ENCODE peak calls at places on chromosomes 2 and 18, in five cellular contexts. L, Z, R, N and A are unnamed samples.

GRCh38 chr2:224971214-224971613 is 71.1 kb downstream of the DOCK10 start:
- DNase-seq in L (no peak), R (no peak), N (peak), Z (no peak), A (peak)

GRCh38 chr2:35827086-35827485 is 528.5 kb upstream of the CRIM1 start:
- DNase-seq in R (no peak), N (no peak), L (no peak), Z (peak), A (no peak)

GRCh38 chr2:234463626-234464290 is 33.1 kb downstream of the ARL4C start:
- DNase-seq in L (no peak), N (no peak), Z (no peak), R (no peak), A (no peak)

GRCh38 chr2:25430556-25430955 is 88.8 kb upstream of the DNMT3A start:
- DNase-seq in R (no peak), N (no peak), Z (no peak), L (no peak), A (no peak)

GRCh38 chr2:60488291-60488690 is 65.2 kb downstream of the BCL11A start:
- DNase-seq in N (no peak), Z (no peak), R (no peak), L (no peak), A (no peak)

GRCh38 chr2:136204959-136205358 is 87.0 kb upstream of the CXCR4 start:
- DNase-seq in N (no peak), R (no peak), L (no peak), Z (no peak), A (no peak)

GRCh38 chr2:43065036-43065435 is 161.4 kb downstream of the ZFP36L2 start:
- DNase-seq in Z (no peak), L (no peak), N (no peak), R (no peak), A (no peak)

GRCh38 chr2:36168136-36168535 is 187.4 kb upstream of the CRIM1 start:
- DNase-seq in R (no peak), L (no peak), Z (no peak), N (no peak), A (no peak)

GRCh38 chr2:69381337-69381737 is 5.7 kb downstream of the GFPT1 start:
- DNase-seq in N (no peak), Z (peak), L (no peak), R (no peak), A (no peak)

GRCh38 chr2:215401896-215402379 is 33.9 kb downstream of the FN1 start:
- DNase-seq in N (no peak), R (no peak), Z (peak), L (no peak), A (no peak)

GRCh38 chr2:937530-937929 is 13.1 kb upstream of the SNTG2 start:
- DNase-seq in L (no peak), N (no peak), R (no peak), Z (no peak), A (no peak)

GRCh38 chr2:210681481-210681880 is 125.1 kb downstream of the CPS1 start:
- DNase-seq in Z (no peak), L (no peak), N (no peak), R (no peak), A (no peak)

GRCh38 chr2:105919826-105920225 is 175.1 kb downstream of the NCK2 start:
- DNase-seq in L (no peak), N (peak), Z (peak), R (peak), A (no peak)

GRCh38 chr2:237863659-237864029 is 4.2 kb downstream of the RAMP1 start:
- DNase-seq in Z (no peak), R (no peak), L (no peak), N (no peak), A (no peak)

GRCh38 chr18:58657494-58657893 is 13.8 kb upstream of the MALT1 start:
- DNase-seq in R (no peak), N (no peak), L (no peak), Z (no peak), A (no peak)

GRCh38 chr18:58662118-58662517 is 9.1 kb upstream of the MALT1 start:
- DNase-seq in L (no peak), Z (no peak), N (no peak), R (no peak), A (no peak)

GRCh38 chr18:58660915-58661314 is 10.3 kb upstream of the MALT1 start:
- DNase-seq in L (no peak), N (no peak), Z (no peak), R (no peak), A (no peak)

GRCh38 chr18:58659691-58660090 is 11.6 kb upstream of the MALT1 start:
- DNase-seq in L (no peak), N (no peak), R (no peak), Z (no peak), A (no peak)

DNA sequence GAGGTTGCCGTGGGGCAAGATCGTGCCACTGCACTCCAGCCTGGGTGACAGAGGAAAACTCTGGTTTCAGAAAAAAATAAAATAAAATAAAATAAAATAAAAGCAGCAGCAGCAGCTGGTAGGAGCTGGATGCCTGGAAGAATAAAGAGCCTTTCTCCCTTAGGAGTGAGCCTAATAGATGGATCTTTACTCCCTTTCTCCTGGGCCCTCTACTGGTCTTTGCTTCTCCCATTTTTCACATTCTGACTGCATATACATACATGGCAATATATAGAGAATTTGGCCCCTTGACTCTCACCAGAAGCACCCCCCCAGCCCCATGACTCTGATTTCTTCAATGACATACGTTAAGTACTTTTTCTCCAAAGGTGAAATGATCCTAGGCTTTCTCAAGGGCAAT is 9.8 kb upstream of the MALT1 start:
- DNase-seq in N (peak), R (no peak), L (no peak), Z (peak), A (no peak)
- H3K4me3 ChIP-seq in N (no peak), R (no peak), L (no peak), Z (no peak), A (no peak)

DNA sequence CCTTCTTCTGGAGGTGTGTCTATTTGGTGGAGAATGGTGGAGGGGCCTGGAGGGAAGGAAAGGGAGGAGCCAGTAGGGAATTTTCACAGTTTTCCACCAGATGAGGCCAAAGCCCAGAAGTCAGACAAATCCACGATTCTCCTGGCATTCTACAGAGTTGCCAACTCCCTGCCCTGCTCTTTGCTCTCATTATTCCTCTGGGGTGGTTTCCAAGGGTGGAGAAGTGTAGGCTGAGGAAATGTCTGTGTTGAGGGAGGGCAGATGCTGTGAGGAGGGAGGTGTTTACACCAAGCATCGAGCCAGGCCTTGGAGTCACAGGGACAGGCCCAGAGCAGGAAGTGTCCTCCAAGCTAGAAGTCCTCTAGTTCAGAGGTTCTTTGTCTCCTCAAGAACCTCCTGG is 124.1 kb upstream of the LGALSL start:
- DNase-seq in N (no peak), R (no peak), L (no peak), Z (no peak), A (no peak)
- H3K4me3 ChIP-seq in N (no peak), R (no peak), L (no peak), Z (no peak), A (no peak)

GRCh38 chr2:9560628-9561027 is 5.0 kb upstream of the ADAM17 start:
- DNase-seq in L (no peak), Z (no peak), R (no peak), N (no peak), A (no peak)

GRCh38 chr2:9570182-9571060 is 14.8 kb upstream of the ADAM17 start:
- DNase-seq in N (no peak), Z (no peak), L (no peak), R (no peak), A (no peak)

DNA sequence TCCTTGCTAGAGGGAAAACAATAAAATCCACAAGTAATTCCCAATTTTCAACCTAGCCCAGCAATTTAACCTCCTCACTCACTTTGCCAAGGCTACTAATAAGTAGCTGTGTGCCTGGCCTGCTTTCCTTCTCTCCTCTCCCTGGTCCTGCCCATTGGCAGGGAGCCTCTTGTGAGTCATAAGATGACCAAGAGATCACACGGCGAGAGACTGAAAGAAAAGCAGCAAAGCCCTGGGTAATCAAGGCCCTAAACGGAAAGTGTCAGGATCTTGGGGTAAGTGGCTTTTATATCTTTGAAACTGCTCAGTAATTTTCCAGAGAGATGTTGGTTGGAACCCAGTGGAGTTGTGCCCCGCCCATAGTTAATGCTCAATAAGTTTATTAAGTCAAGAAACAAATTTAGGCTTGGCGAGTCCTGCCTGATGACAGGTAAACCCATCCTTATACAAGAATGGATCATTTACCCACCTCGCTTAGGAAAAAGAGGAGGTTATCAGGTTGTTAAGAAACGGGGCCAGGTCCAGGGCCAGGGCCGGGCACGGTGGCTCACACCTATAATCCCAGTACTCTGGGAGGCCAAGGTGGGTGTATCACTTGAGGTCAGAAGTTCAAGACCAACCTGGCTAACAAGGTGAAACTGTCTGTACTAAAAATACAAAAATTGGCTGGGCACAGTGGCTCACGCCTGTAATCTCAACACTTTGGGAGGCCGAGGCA is 10.0 kb upstream of the ADAM17 start:
- DNase-seq in Z (peak), R (peak), N (no peak), L (no peak), A (peak)
- H3K4me3 ChIP-seq in Z (no peak), R (no peak), N (no peak), L (no peak), A (no peak)

GRCh38 chr2:130963849-130964793 is 127.4 kb downstream of the ARHGEF4 start:
- DNase-seq in R (no peak), Z (no peak), L (peak), N (peak), A (no peak)
- H3K4me3 ChIP-seq in R (no peak), Z (no peak), L (no peak), N (peak), A (peak)

GRCh38 chr2:150646746-150647145 is 159.3 kb upstream of the RND3 start:
- DNase-seq in Z (no peak), L (no peak), N (no peak), R (no peak), A (no peak)
- H3K4me3 ChIP-seq in Z (no peak), L (no peak), N (no peak), R (no peak), A (no peak)

GRCh38 chr2:239047861-239048260 is 200.0 kb downstream of the TWIST2 start:
- DNase-seq in R (no peak), L (no peak), N (no peak), Z (no peak), A (no peak)

GRCh38 chr2:239052046-239052445 is 204.2 kb downstream of the TWIST2 start:
- DNase-seq in Z (no peak), R (no peak), N (no peak), L (no peak), A (no peak)

GRCh38 chr2:239049421-239050251 is 201.8 kb downstream of the TWIST2 start:
- DNase-seq in L (no peak), N (no peak), R (no peak), Z (no peak), A (no peak)

GRCh38 chr2:239048771-239049170 is 200.9 kb downstream of the TWIST2 start:
- DNase-seq in R (no peak), N (no peak), Z (no peak), L (no peak), A (no peak)

DNA sequence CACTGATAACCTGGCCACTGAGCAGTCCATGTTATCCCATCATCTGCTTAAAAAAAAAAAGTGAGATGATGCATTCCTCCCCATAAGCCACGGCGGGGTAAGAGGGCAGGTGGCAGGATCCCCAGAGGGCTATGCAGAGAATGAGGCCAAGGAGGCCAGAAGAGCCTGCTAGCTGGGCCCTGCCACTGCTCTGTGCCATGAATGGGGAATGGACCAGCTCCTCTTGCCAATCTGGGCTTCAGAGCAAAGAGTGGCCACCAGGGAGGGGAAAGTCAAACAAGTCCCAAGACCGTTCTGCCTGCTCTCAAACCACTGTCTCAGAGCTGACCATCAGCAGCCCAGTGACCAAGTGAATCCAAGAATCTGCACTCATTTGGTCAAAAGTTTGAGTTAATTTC is 202.4 kb downstream of the TWIST2 start:
- DNase-seq in L (no peak), R (no peak), Z (no peak), N (no peak), A (no peak)
- H3K4me3 ChIP-seq in L (no peak), R (no peak), Z (no peak), N (no peak), A (no peak)

GRCh38 chr2:42053482-42053790 is 5.6 kb downstream of the PKDCC start:
- DNase-seq in Z (no peak), N (no peak), L (no peak), R (no peak), A (no peak)

GRCh38 chr2:42054657-42055430 is 7.0 kb downstream of the PKDCC start:
- DNase-seq in N (peak), L (no peak), R (peak), Z (no peak), A (peak)

GRCh38 chr2:42052702-42053481 is 5.1 kb downstream of the PKDCC start:
- DNase-seq in N (no peak), Z (no peak), L (no peak), R (no peak), A (peak)

GRCh38 chr2:42055573-42056514 is 8.0 kb downstream of the PKDCC start:
- DNase-seq in L (no peak), N (no peak), R (peak), Z (no peak), A (peak)

GRCh38 chr2:42053791-42054656 is 6.2 kb downstream of the PKDCC start:
- DNase-seq in Z (no peak), R (no peak), L (no peak), N (no peak), A (peak)
- H3K4me3 ChIP-seq in Z (no peak), R (no peak), L (no peak), N (no peak), A (no peak)

DNA sequence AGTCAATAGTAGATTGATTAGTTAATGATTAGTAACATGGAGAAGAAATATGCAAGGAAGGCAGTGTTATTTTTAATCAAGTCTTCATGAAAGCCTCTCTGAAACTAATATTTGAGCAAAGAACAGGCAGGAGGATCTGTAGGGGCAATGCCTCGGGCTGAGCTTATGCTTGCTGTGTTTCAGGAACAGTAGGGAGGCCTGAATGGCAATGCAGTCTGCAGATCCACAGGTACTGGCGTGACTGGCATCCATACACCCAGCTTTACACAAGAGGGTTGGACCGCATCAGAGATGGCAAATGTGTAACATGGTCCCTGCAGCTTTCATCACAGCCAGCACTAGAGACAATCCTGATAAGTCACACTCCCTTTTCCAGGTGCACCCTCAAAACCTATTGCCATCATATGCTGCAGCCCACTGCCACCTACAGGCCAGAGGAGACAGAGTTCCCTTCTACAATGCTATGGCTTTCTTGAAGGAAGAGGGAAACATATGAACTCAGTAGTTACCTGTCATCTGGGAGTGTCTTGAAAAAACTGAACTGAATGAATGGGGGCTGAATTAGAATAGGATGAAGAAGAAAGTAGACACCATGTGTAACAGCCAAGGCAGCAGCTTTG is 582.4 kb upstream of the RAB6C start:
- DNase-seq in Z (peak), R (peak), N (peak), L (peak), A (no peak)
- H3K4me3 ChIP-seq in Z (no peak), R (no peak), N (no peak), L (no peak), A (no peak)

GRCh38 chr2:170215019-170215418 is 37.1 kb downstream of the MYO3B start:
- DNase-seq in N (peak), Z (no peak), L (no peak), R (no peak), A (no peak)
- H3K4me3 ChIP-seq in N (peak), Z (no peak), L (no peak), R (no peak), A (no peak)